ENCODE peak calls at places on chromosomes 16 and 17, in five cellular contexts. G is AG08395, U is amniotic stem cell, N is Calu3, R is hepatocyte. P is an unnamed sample.

GRCh38 chr17:4035081-4035680 is 70.9 kb upstream of the ATP2A3 start:
- DNase-seq in R (no peak), N (no peak), U (no peak), G (no peak), P (no peak)

GRCh38 chr17:38751803-38752118 is 780 bp upstream of the PSMB3 start:
- DNase-seq in G (peak), U (peak), N (peak), R (peak), P (peak)

GRCh38 chr17:81523139-81524062 is 4.8 kb upstream of the FSCN2 start:
- DNase-seq in G (peak), N (no peak), U (no peak), R (peak), P (no peak)

GRCh38 chr17:37744961-37745800 is at the start of gene HNF1B:
- DNase-seq in R (peak), N (peak), U (no peak), G (no peak), P (no peak)

GRCh38 chr16:14522617-14523135 is 107.4 kb downstream of the PARN start:
- DNase-seq in N (no peak), R (no peak), U (no peak), G (no peak), P (no peak)

GRCh38 chr17:56217921-56218320 is 64.6 kb downstream of the ANKFN1 start:
- DNase-seq in R (no peak), N (no peak), G (no peak), U (no peak), P (no peak)

GRCh38 chr17:81566461-81567126 is 14.4 kb upstream of the FAAP100 start:
- DNase-seq in U (peak), G (peak), R (peak), N (peak), P (no peak)

GRCh38 chr16:29857133-29857760 is 5.8 kb downstream of the CDIPT start:
- DNase-seq in R (no peak), N (no peak), G (peak), U (no peak), P (no peak)

GRCh38 chr16:81861915-81862314 is 82.8 kb downstream of the PLCG2 start:
- DNase-seq in R (no peak), N (no peak), U (no peak), G (no peak), P (no peak)

GRCh38 chr17:56596741-56597494 is 3.4 kb downstream of the NOG start:
- DNase-seq in R (no peak), U (no peak), G (no peak), N (no peak), P (peak)

GRCh38 chr17:49508061-49508865 is 13.2 kb downstream of the NGFR start:
- DNase-seq in N (peak), G (peak), U (peak), R (peak), P (no peak)

GRCh38 chr16:70269471-70269870 is 17.7 kb upstream of the EXOSC6 start:
- DNase-seq in N (no peak), R (no peak), U (no peak), G (no peak), P (no peak)

GRCh38 chr16:28258571-28258970 is 33.8 kb upstream of the SBK1 start:
- DNase-seq in N (peak), R (peak), U (peak), G (peak), P (no peak)

GRCh38 chr17:10295728-10296343 is 77.0 kb downstream of the MYH13 start:
- DNase-seq in R (peak), U (peak), G (peak), N (peak), P (no peak)

GRCh38 chr16:14409563-14409962 is 220.5 kb downstream of the PARN start:
- DNase-seq in N (peak), G (peak), R (peak), U (peak), P (no peak)

GRCh38 chr16:48383877-48384304 is 1.3 kb downstream of the SIAH1 start:
- DNase-seq in G (no peak), U (no peak), N (no peak), R (peak), P (no peak)

GRCh38 chr16:67431077-67431804 is at the start of gene HSD11B2:
- DNase-seq in R (peak), N (peak), U (peak), G (peak), P (peak)

GRCh38 chr16:35391328-35391727 is 1931.9 kb downstream of the TP53TG3F start:
- DNase-seq in R (no peak), U (no peak), N (peak), G (no peak), P (no peak)

GRCh38 chr16:2189252-2189893 is 7.0 kb downstream of the CASKIN1 start:
- DNase-seq in N (no peak), G (no peak), U (no peak), R (no peak), P (no peak)

GRCh38 chr17:50015146-50015545 is 20.1 kb upstream of the DLX3 start:
- DNase-seq in N (no peak), G (no peak), U (no peak), R (no peak), P (no peak)

GRCh38 chr17:8963665-8964258 is 1.7 kb downstream of the PIK3R5 start:
- DNase-seq in R (no peak), G (no peak), U (no peak), N (no peak), P (no peak)

GRCh38 chr16:81061855-81062608 is 15.0 kb downstream of the C16orf46 start:
- DNase-seq in N (no peak), R (no peak), U (no peak), G (no peak), P (no peak)

GRCh38 chr16:21952040-21952792 is 945 bp upstream of the UQCRC2 start:
- DNase-seq in U (peak), N (peak), R (peak), G (peak), P (peak)

GRCh38 chr16:51157698-51158097 is 6.6 kb upstream of the SALL1 start:
- DNase-seq in U (no peak), N (no peak), G (no peak), R (no peak), P (no peak)

GRCh38 chr16:5502467-5502869 is 404.9 kb upstream of the EEF2KMT start:
- DNase-seq in U (no peak), G (no peak), N (peak), R (peak), P (no peak)

GRCh38 chr17:34826332-34826731 is 134.9 kb downstream of the CCT6B start:
- DNase-seq in G (no peak), N (peak), R (no peak), U (no peak), P (no peak)

GRCh38 chr16:53509906-53510703 is 7.1 kb upstream of the AKTIP start:
- DNase-seq in R (peak), G (peak), U (peak), N (peak), P (peak)

GRCh38 chr16:795580-796229 is 4.8 kb downstream of the GNG13 start:
- DNase-seq in U (no peak), R (no peak), G (no peak), N (peak), P (no peak)

GRCh38 chr17:50943575-50943933 is 77.4 kb upstream of the TOB1 start:
- DNase-seq in N (no peak), R (peak), G (no peak), U (no peak), P (peak)

GRCh38 chr17:80942360-80943345 is 49.0 kb upstream of the CHMP6 start:
- DNase-seq in U (no peak), G (peak), R (peak), N (no peak), P (no peak)

GRCh38 chr16:21101631-21102420 is 48.8 kb downstream of the DNAH3 start:
- DNase-seq in N (peak), R (peak), G (peak), U (no peak), P (peak)

P was measured in D341Med.